ENCODE peak calls at places on chromosome 5, in seven cellular contexts. Q, R, Z, C, I, O and N are unnamed samples.

GRCh38 chr5:109769597-109770291 is 80.0 kb downstream of the MAN2A1 start:
- DNase-seq in Z (no peak), R (no peak), Q (no peak), C (no peak), O (no peak), I (no peak), N (no peak)

GRCh38 chr5:38099205-38100144 is 158.9 kb upstream of the EGFLAM start:
- DNase-seq in I (no peak), Z (no peak), O (no peak), Q (no peak), R (no peak), C (no peak), N (peak; percentile 6)

GRCh38 chr5:34616665-34617064 is 39.5 kb upstream of the RAI14 start:
- DNase-seq in C (no peak), R (no peak), O (no peak), Q (no peak), Z (no peak), I (no peak), N (no peak)

GRCh38 chr5:82849885-82850284 is 227.3 kb downstream of the TMEM167A start:
- DNase-seq in O (no peak), Q (no peak), C (no peak), I (no peak), R (no peak), Z (no peak), N (no peak)

GRCh38 chr5:50965621-50966362 is 299.4 kb downstream of the PARP8 start:
- DNase-seq in I (no peak), O (no peak), C (no peak), R (no peak), Z (no peak), Q (no peak), N (no peak)

GRCh38 chr5:137015540-137016116 is 483.5 kb downstream of the SPOCK1 start:
- DNase-seq in R (no peak), C (no peak), O (no peak), Q (no peak), Z (no peak), I (no peak), N (no peak)

GRCh38 chr5:143102414-143102813 is 301.1 kb downstream of the NR3C1 start:
- DNase-seq in I (no peak), C (no peak), Q (no peak), R (no peak), O (no peak), Z (peak; percentile 10), N (no peak)

GRCh38 chr5:122844916-122845252 is 529 bp upstream of the SNX24 start:
- DNase-seq in Q (peak; percentile 13), Z (no peak), R (no peak), I (no peak), C (no peak), O (no peak), N (no peak)

GRCh38 chr5:148880197-148880596 is 53.8 kb downstream of the ADRB2 start:
- DNase-seq in R (no peak), I (no peak), C (no peak), Z (no peak), Q (no peak), O (no peak), N (no peak)

GRCh38 chr5:125530833-125531610 is 784.6 kb upstream of the ZNF608 start:
- DNase-seq in Z (no peak), C (no peak), Q (no peak), R (no peak), I (no peak), O (no peak), N (no peak)

GRCh38 chr5:122089614-122090013 is 11.6 kb upstream of the LOX start:
- DNase-seq in I (no peak), O (no peak), R (no peak), C (no peak), Z (peak; percentile 87), Q (no peak), N (peak; percentile 87)

GRCh38 chr5:74895906-74896305 is 29.7 kb upstream of the FAM169A start:
- DNase-seq in O (peak; percentile 73), R (no peak), Z (peak; percentile 85), Q (peak; percentile 93), I (peak; percentile 25), C (no peak), N (peak; percentile 82)

GRCh38 chr5:89308606-89309040 is 425.6 kb upstream of the MEF2C start:
- DNase-seq in R (no peak), O (no peak), I (no peak), C (no peak), Q (no peak), Z (no peak), N (no peak)

GRCh38 chr5:68224561-68225187 is 9.1 kb downstream of the PIK3R1 start:
- DNase-seq in C (no peak), O (no peak), R (no peak), Z (peak; percentile 59), I (peak; percentile 26), Q (no peak), N (no peak)

GRCh38 chr5:124764585-124764984 is 18.1 kb upstream of the ZNF608 start:
- DNase-seq in Q (no peak), R (no peak), Z (no peak), C (no peak), O (no peak), I (no peak), N (no peak)

GRCh38 chr5:149646564-149646963 is 65.3 kb downstream of the ARHGEF37 start:
- DNase-seq in O (no peak), Q (peak; percentile 31), I (peak; percentile 27), Z (no peak), C (no peak), R (no peak), N (peak; percentile 80)

GRCh38 chr5:172133359-172134029 is 54.5 kb downstream of the STK10 start:
- DNase-seq in R (no peak), O (peak; percentile 73), Q (no peak), I (no peak), Z (peak; percentile 93), C (no peak), N (no peak)

GRCh38 chr5:10836991-10837390 is 76.0 kb upstream of the DAP start:
- DNase-seq in C (no peak), R (no peak), O (no peak), Z (no peak), I (no peak), Q (no peak), N (no peak)

GRCh38 chr5:145975361-145976066 is 39.1 kb downstream of the SH3RF2 start:
- DNase-seq in Q (peak; percentile 63), C (peak; percentile 91), I (peak; percentile 86), R (no peak), Z (peak; percentile 90), O (no peak), N (no peak)

GRCh38 chr5:15238006-15238405 is 262.0 kb upstream of the FBXL7 start:
- DNase-seq in I (no peak), Q (no peak), O (no peak), Z (no peak), R (no peak), C (no peak), N (no peak)

GRCh38 chr5:180643191-180643851 is 6.1 kb downstream of the FLT4 start:
- DNase-seq in I (peak; percentile 2), Z (no peak), R (no peak), Q (no peak), O (peak; percentile 51), C (no peak), N (no peak)

GRCh38 chr5:150946351-150946905 is 41.6 kb upstream of the ZNF300 start:
- DNase-seq in Z (peak; percentile 97), Q (peak; percentile 84), I (no peak), C (no peak), R (no peak), O (peak; percentile 71), N (peak; percentile 58)

GRCh38 chr5:78500028-78500427 is 139.6 kb downstream of the SCAMP1 start:
- DNase-seq in Q (no peak), I (no peak), Z (no peak), R (no peak), C (no peak), O (no peak), N (no peak)

GRCh38 chr5:64859881-64860280 is 91.2 kb downstream of the CWC27 start:
- DNase-seq in Z (no peak), R (no peak), O (no peak), I (no peak), Q (no peak), C (no peak), N (no peak)
- TF ChIP-seq CTCF in Z (no peak), R (no peak), O (no peak), I (no peak), Q (no peak), C (no peak), N (no peak)

DNA sequence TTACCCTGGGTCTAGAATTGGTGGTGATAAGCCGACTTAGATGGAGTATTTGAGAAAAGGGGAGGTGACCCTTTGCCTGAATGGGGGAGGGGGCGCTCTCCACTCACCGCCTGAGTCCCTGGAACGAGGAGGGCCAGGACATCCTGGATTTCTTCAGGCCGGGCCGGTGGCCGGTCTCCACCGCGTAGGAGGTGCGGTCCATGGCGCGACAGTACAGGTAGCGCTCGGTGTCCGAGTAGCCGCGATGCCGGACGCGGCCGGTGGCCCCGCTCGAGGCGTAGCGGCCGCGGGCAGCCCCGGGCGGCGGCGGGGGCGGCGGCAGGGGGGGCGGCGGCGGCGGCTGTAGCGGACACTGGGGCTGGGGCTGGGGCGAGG is 478 bp downstream of the PDE4D start:
- DNase-seq in C (no peak), Q (peak; percentile 9), R (no peak), Z (no peak), I (no peak), O (peak; percentile 38), N (no peak)
- H3K4me3 ChIP-seq in C (no peak overlapping the region), Q (no peak overlapping the region), R (peak overlapping the region; percentile 55), Z (no peak overlapping the region), I (no peak overlapping the region), O (no peak overlapping the region), N (no peak overlapping the region)

DNA sequence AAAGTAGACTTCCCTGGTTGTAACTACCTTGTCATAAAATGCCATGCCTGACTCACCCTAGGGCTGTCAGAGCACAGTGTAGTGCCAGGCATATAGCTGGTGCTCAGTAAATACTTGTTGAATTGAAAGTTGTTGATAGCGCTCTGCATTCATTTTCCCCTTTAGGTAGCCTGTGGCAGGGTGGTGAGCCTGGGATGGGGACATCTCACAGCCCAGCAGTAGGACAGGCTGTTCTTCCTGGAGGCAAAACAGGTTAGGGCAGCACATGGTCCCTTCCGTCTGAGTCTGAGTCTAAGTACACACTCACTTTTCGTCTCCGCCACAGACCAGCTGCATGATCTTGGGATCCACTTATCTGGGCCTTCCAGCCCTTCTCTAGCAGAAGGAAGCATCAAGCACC is 401.9 kb downstream of the ZSWIM6 start:
- DNase-seq in O (no peak), R (no peak), I (no peak), Q (peak; percentile 23), Z (no peak), C (no peak), N (no peak)
- TF ChIP-seq CTCF in O (no peak), R (no peak), I (no peak), Q (no peak), Z (no peak), C (no peak), N (no peak)

DNA sequence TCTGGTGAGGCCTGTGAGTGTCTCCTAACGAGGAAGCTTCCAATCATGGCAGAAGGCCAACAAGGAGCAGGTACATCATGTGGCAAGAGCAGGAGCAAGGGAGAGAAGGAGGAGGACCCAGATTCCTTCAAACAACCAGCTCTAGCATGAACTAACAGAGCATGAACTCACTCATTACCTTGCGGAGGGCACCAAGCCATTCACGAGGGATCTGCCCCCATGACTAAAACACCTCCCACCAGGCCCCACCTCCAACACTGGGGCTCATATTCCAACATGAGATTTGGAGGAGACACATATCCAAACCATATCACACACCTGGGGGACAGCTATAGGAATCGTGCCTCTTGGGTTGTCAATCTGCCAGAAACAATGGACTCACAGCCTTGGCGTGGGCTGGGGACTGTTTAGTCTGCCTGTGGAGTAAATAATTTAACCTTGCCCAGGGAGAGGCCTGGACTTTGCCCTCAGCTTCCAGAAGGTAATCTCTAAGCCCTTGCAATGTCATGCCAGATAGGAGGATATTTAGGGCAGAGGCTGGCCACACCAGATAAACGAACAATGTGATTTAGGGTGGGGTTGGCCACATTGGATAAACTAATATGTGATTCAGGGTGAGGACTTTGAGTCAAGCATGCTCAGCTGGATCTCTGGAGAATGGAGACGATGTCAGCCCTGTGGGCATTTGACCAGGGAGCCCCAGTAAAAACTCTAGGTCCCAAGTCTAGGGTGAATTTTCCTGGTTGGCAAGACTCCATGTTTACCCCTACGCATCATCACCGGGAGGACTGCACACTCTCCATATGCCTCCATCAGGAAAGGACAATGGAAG is 13.6 kb upstream of the VDAC1 start:
- DNase-seq in O (no peak), Q (peak; percentile 71), R (no peak), Z (peak; percentile 30), I (peak; percentile 84), C (no peak), N (no peak)
- H3K4me3 ChIP-seq in O (no peak overlapping the region), Q (no peak overlapping the region), R (no peak overlapping the region), Z (no peak overlapping the region), I (no peak overlapping the region), C (no peak overlapping the region), N (no peak overlapping the region)